ENCODE peak calls at places on chromosome 12, in six cellular contexts. G, Z, J, S, H and K are unnamed samples.

GRCh38 chr12:21710944-21711343 is 53.3 kb upstream of the LDHB start:
- DNase-seq in Z (no peak), S (no peak), H (no peak), G (no peak), J (no peak), K (no peak)

GRCh38 chr12:57840701-57841100 is 5.8 kb downstream of the CTDSP2 start:
- DNase-seq in S (no peak), J (peak; percentile 45), H (no peak), G (no peak), Z (no peak), K (no peak)

GRCh38 chr12:14567311-14568195 is at the start of gene PLBD1:
- DNase-seq in S (peak; percentile 61), H (no peak), J (peak; percentile 91), G (peak; percentile 47), Z (peak; percentile 24), K (peak; percentile 36)

GRCh38 chr12:100141666-100141997 is 1.0 kb downstream of the BLTP3B start:
- DNase-seq in H (peak; percentile 63), J (no peak), G (no peak), Z (peak; percentile 61), S (no peak), K (peak; percentile 53)

GRCh38 chr12:85509857-85510256 is 229.8 kb downstream of the ALX1 start:
- DNase-seq in S (no peak), G (peak; percentile 14), Z (no peak), H (no peak), J (no peak), K (no peak)

GRCh38 chr12:42918387-42918786 is 328.8 kb upstream of the PRICKLE1 start:
- DNase-seq in J (no peak), S (no peak), Z (no peak), G (no peak), H (no peak), K (no peak)

GRCh38 chr12:113310489-113310888 is 24.4 kb downstream of the SLC8B1 start:
- DNase-seq in H (no peak), G (no peak), S (no peak), Z (no peak), J (no peak), K (no peak)

GRCh38 chr12:131642101-131642540 is 68.8 kb upstream of the SFSWAP start:
- DNase-seq in J (no peak), S (no peak), Z (peak; percentile 32), H (no peak), G (peak; percentile 41), K (peak; percentile 42)

GRCh38 chr12:112480931-112481330 is 62.2 kb downstream of the PTPN11 start:
- DNase-seq in G (no peak), Z (no peak), S (no peak), H (no peak), J (no peak), K (no peak)

GRCh38 chr12:31325524-31325875 is 450 bp downstream of the SINHCAF start:
- DNase-seq in Z (no peak), G (no peak), H (no peak), J (no peak), S (no peak), K (peak; percentile 25)

GRCh38 chr12:94588271-94588785 is 62.0 kb downstream of the TMCC3 start:
- DNase-seq in J (no peak), G (no peak), S (no peak), Z (no peak), H (no peak), K (no peak)

GRCh38 chr12:27048822-27049752 is 26.7 kb downstream of the MED21 start:
- DNase-seq in J (no peak), Z (peak; percentile 55), H (no peak), G (no peak), S (no peak), K (no peak)

GRCh38 chr12:70267550-70267949 is 24.3 kb downstream of the CNOT2 start:
- DNase-seq in G (no peak), H (no peak), S (no peak), Z (no peak), J (no peak), K (no peak)

GRCh38 chr12:115224031-115224430 is 540.1 kb upstream of the TBX3 start:
- DNase-seq in J (no peak), H (no peak), Z (no peak), G (no peak), S (no peak), K (no peak)

GRCh38 chr12:43824207-43824775 is 11.6 kb upstream of the TMEM117 start:
- DNase-seq in J (no peak), Z (no peak), H (no peak), G (no peak), S (no peak), K (no peak)

GRCh38 chr12:278046-278445 is 15.4 kb upstream of the SLC6A13 start:
- DNase-seq in S (no peak), Z (no peak), H (no peak), G (no peak), J (no peak), K (no peak)

GRCh38 chr12:128817115-128818015 is 6.4 kb downstream of the SLC15A4 start:
- DNase-seq in S (no peak), J (peak; percentile 73), G (peak; percentile 58), H (no peak), Z (peak; percentile 8), K (peak; percentile 42)

GRCh38 chr12:53505086-53505485 is 2.2 kb downstream of the NPFF start:
- DNase-seq in Z (no peak), J (no peak), G (no peak), H (no peak), S (no peak), K (no peak)

GRCh38 chr12:44000309-44000952 is 164.6 kb downstream of the TMEM117 start:
- DNase-seq in G (peak; percentile 47), Z (peak; percentile 43), H (no peak), J (peak; percentile 43), S (peak; percentile 29), K (peak; percentile 31)

GRCh38 chr12:78087363-78087675 is 256.6 kb downstream of the NAV3 start:
- DNase-seq in G (no peak), Z (no peak), H (no peak), S (no peak), J (no peak), K (no peak)

GRCh38 chr12:48106574-48107251 is 834 bp upstream of the SENP1 start:
- DNase-seq in J (no peak), G (no peak), S (no peak), H (no peak), Z (no peak), K (peak; percentile 8)

GRCh38 chr12:48104531-48104930 is 1.3 kb downstream of the SENP1 start:
- DNase-seq in H (no peak), Z (peak; percentile 54), J (no peak), G (no peak), S (no peak), K (no peak)

GRCh38 chr12:48105321-48105866 is 485 bp downstream of the SENP1 start:
- DNase-seq in J (no peak), H (no peak), Z (peak; percentile 32), G (peak; percentile 33), S (no peak), K (peak; percentile 53)

GRCh38 chr12:48107252-48107613 is 1.4 kb upstream of the SENP1 start:
- DNase-seq in J (no peak), H (no peak), Z (no peak), S (no peak), G (no peak), K (no peak)

DNA sequence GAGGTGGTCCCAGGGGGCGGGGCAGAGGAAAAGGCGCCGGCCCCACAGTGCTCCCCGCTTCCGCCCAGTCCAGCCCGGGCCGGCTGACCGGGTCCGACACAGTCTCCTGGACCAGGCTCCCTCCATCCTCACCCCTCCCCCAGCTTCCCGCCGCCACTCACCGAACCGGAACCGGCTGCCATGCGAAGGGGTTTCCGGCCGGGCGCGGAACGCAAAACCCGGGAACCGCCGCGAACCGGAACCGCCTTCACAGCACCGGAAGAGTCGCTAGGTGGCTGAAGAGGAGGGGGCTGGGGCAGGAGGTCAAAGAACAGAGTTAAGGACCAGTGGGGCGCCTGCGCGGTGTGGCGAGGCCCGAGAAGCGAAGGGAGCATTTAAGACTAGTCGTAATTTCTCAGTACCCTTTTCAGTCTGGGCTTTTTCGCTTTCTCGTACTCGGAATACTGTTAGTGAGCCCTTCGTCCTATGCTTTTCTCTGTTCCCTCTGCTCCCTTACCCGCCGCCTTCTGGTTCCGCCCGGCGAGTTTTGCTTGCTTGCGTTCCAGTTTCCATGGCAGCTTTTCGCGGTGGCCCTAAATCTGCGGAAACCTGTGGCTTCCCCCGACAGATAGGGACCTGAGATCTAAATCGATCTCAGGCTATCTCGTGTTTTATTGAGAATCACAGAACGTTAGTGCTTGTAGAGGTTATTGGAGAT is at the start of gene SENP1:
- DNase-seq in G (peak; percentile 86), Z (peak; percentile 81), J (peak; percentile 90), H (no peak), S (peak; percentile 88), K (peak; percentile 92)
- TF ChIP-seq CTCF in G (no peak), Z (no peak), J (peak; percentile 42), H (no peak), S (no peak), K (no peak)

DNA sequence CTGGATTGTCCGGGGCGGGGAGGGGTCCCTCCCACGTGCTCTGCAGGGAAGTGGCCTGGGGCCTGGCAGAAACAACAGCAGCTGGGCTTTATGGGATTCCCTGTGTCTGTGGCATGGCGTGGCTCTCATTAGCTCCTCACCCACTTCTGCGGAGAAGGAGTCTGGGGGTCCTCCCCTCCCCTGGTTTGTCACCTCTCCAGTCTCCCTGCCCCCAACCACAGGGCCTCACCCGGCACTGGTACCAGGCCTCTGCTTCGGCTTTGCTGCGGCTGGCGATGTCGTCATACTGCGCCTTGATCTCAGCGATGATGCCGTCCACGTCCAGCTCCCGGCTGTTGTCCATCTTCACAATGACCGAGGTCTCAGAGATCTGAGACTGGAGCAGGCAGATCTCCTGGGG is 6.4 kb downstream of the KRT82 start:
- DNase-seq in G (no peak), J (no peak), Z (no peak), H (no peak), S (no peak), K (no peak)
- TF ChIP-seq CTCF in G (no peak), J (no peak), Z (no peak), H (no peak), S (no peak), K (no peak)

GRCh38 chr12:49388682-49389081 is 21.4 kb downstream of the SPATS2 start:
- DNase-seq in S (no peak), G (no peak), H (no peak), Z (no peak), J (no peak), K (no peak)

GRCh38 chr12:49389092-49389703 is 21.9 kb downstream of the SPATS2 start:
- DNase-seq in G (peak; percentile 45), Z (no peak), J (peak; percentile 19), H (no peak), S (peak; percentile 49), K (peak; percentile 81)
- TF ChIP-seq CTCF in G (peak; percentile 27), Z (no peak), J (no peak), H (no peak), S (peak; percentile 33), K (peak; percentile 58)

DNA sequence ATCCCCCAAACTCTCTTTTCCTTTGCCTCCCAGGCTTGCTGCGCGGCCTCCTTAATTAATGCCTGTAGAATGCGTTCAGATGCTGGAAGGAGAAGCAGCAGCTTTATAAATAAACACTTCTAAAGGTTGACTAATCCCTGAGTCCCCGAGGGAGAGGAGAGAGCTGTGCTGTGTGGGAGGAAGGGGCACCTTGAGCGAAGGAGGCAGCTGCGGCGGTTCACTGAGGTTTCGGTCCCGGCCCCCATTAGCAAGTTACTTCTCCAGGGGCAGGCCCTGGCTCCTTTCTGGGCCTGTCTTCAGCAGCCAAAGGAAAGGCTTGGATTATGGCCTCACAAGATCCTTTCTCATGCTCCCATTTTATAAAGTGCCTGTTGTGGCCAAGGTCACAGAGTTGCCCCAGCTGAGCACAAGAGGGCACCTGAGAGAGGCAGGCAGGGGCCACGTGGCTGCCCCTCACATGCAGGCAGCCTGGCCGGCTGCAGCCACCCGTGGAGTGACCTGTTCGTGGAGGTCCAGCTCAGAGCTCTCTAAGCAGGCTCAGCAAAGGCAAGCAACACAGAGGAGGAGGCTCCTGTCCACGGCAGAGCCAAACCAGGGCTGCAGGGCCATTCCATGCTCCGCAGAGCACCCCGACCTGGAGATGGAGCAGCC is 15.0 kb upstream of the CACNA2D4 start:
- DNase-seq in Z (no peak), S (peak; percentile 37), H (no peak), J (no peak), G (peak; percentile 71), K (no peak)
- TF ChIP-seq CTCF in Z (no peak), S (no peak), H (no peak), J (no peak), G (no peak), K (no peak)